ENCODE peak calls at places on chromosomes 4 and X, in six cellular contexts. C is bronchial epithelial cell, J is HCT116, Y is IMR-90, L is progenitor cell of endocrine pancreas, O is fibroblast of lung. M is an unnamed sample.
A peak's percentile ranks its signal among the peaks of the same experiment; 100 is the strongest.

GRCh38 chr4:185019451-185020292 is 1.4 kb downstream of the HELT start:
- DNase-seq in L (no peak), O (no peak), Y (no peak), J (no peak), C (no peak), M (no peak)

GRCh38 chrX:8194216-8194615 is 23.1 kb upstream of the VCX2 start:
- DNase-seq in J (no peak), O (no peak), L (no peak), Y (no peak), C (peak; percentile 28), M (no peak)

GRCh38 chr4:182918791-182919302 is 1.7 kb upstream of the DCTD start:
- DNase-seq in C (peak; percentile 40), L (no peak), Y (no peak), O (no peak), J (no peak), M (no peak)

GRCh38 chrX:85922821-85923220 is 124.5 kb downstream of the CHM start:
- DNase-seq in O (peak; percentile 88), Y (peak; percentile 91), L (no peak), C (peak; percentile 76), J (no peak), M (no peak)

GRCh38 chr4:152459326-152459725 is 76.6 kb downstream of the FBXW7 start:
- DNase-seq in O (no peak), Y (no peak), C (no peak), J (no peak), L (no peak), M (no peak)

GRCh38 chrX:18566748-18567147 is 105.2 kb downstream of the RS1 start:
- DNase-seq in L (no peak), C (no peak), J (no peak), O (no peak), Y (no peak), M (no peak)

GRCh38 chr4:24224446-24224845 is 334.6 kb upstream of the PPARGC1A start:
- DNase-seq in J (no peak), O (no peak), Y (no peak), L (no peak), C (peak; percentile 81), M (no peak)

GRCh38 chrX:103584606-103585005 is 709 bp upstream of the TCEAL4 start:
- DNase-seq in Y (no peak), J (no peak), O (peak; percentile 15), C (no peak), L (no peak), M (no peak)

GRCh38 chr4:173505924-173506779 is 23.9 kb downstream of the HAND2 start:
- DNase-seq in C (no peak), L (peak; percentile 36), J (peak; percentile 56), Y (peak; percentile 45), O (peak; percentile 67), M (peak; percentile 88)

GRCh38 chr4:165403667-165404066 is 24.9 kb downstream of the CPE start:
- DNase-seq in Y (no peak), C (no peak), O (no peak), L (no peak), J (no peak), M (no peak)

GRCh38 chr4:25654031-25654970 is 1.4 kb upstream of the SLC34A2 start:
- DNase-seq in L (no peak), J (no peak), C (no peak), O (no peak), Y (no peak), M (no peak)

GRCh38 chrX:71930298-71930697 is 19.7 kb downstream of the NHSL2 start:
- DNase-seq in J (no peak), L (no peak), C (no peak), O (no peak), Y (no peak), M (no peak)

GRCh38 chr4:53943345-53944085 is 120.9 kb downstream of the CHIC2 start:
- DNase-seq in O (peak; percentile 71), J (peak; percentile 85), C (peak; percentile 97), Y (peak; percentile 69), L (no peak), M (no peak)

GRCh38 chrX:1249101-1249887 is 19.3 kb upstream of the CSF2RA start:
- DNase-seq in J (no peak), Y (no peak), O (no peak), L (no peak), C (peak; percentile 6), M (no peak)

DNA sequence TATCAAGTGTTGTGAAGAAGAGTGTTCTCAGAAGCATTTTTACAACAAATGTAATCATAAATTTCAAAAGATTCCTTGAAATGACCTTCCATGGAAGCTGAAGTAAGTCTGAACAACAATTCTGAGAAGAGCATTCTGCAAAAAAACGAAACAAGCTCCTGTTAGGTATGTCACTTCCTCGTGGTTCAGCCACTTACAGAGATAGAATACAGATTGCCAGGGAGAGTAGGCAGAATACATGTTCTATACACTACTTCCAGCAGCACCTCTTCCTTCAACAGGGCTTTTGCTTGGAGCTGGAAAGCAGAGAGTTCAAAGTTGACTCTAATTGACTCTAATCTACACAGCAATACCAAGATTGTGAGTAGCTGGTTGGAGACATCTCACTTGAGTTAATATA is 274.5 kb downstream of the ADGRA3 start:
- DNase-seq in L (no peak), O (no peak), J (no peak), C (no peak), Y (no peak), M (no peak)
- TF ChIP-seq CTCF in L (no peak), O (no peak), J (no peak), C (no peak), Y (no peak), M (no peak)

GRCh38 chr4:40192286-40193017 is 4.4 kb upstream of the RHOH start:
- DNase-seq in C (peak; percentile 56), O (no peak), Y (no peak), L (no peak), J (no peak), M (no peak)

GRCh38 chr4:40189997-40190396 is 6.8 kb upstream of the RHOH start:
- DNase-seq in Y (peak; percentile 11), O (peak; percentile 65), J (no peak), C (no peak), L (no peak), M (no peak)

GRCh38 chr4:40193018-40193571 is 3.7 kb upstream of the RHOH start:
- DNase-seq in C (no peak), Y (no peak), O (no peak), J (no peak), L (no peak), M (no peak)

GRCh38 chr4:40190465-40190864 is 6.4 kb upstream of the RHOH start:
- DNase-seq in Y (no peak), C (no peak), L (no peak), O (no peak), J (no peak), M (no peak)

DNA sequence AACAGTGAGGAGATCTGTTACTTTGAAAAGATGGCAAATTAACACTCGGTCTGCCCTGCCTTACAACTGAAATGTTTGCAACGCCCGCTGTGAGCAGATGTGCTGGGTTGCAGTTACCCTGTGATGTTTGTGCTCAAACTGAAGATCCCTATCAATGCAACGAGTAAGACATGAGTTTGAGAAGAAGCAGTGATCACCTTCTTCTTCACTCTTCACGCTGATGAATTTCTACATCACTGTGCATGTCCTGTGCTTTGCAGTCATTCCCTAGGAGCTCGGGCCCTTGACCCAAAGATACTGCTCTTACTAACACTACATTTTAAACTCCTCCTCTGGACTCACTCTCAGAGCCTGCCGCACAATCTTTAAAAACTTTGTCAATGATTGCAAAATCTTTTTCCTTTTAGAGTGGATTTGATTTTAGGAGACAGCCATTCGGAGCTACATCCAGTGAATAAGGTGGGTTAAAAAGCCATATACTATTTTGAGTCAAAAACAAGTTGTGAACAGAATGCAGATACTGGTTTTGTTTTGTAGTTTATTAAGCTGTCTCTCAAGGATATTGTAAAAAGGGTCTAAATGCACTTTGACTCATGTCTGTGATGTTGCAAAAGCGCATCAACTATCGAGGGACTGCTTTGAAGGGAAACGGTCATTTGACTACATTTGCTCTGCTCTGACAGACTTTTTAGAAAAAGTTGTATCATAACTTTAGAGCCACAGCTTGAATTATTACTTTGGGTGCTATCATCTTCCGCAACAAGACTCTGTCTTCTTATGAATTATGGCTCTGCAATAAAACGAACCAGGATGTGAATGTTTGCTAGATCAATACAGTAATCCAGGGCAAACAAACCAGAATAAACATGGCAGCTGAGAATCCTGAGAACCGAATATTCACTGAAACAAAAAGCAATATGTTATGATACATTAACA is 5.7 kb upstream of the RHOH start:
- DNase-seq in L (no peak), O (no peak), Y (no peak), C (peak; percentile 50), J (no peak), M (no peak)
- TF ChIP-seq CTCF in L (no peak), O (no peak), Y (no peak), C (no peak), J (no peak), M (no peak)

GRCh38 chr4:86815653-86816052 is 33.5 kb downstream of the SLC10A6 start:
- DNase-seq in L (no peak), C (no peak), Y (no peak), J (no peak), O (no peak), M (no peak)

GRCh38 chr4:86822136-86822535 is 27.0 kb downstream of the SLC10A6 start:
- DNase-seq in L (no peak), O (no peak), J (no peak), Y (peak; percentile 63), C (peak; percentile 60), M (no peak)

GRCh38 chr4:86818211-86818610 is 31.0 kb downstream of the SLC10A6 start:
- DNase-seq in O (peak; percentile 53), Y (peak; percentile 58), L (no peak), J (no peak), C (no peak), M (no peak)

GRCh38 chr4:86816463-86817107 is 32.6 kb downstream of the SLC10A6 start:
- DNase-seq in C (no peak), J (no peak), L (no peak), O (peak; percentile 64), Y (peak; percentile 24), M (no peak)

GRCh38 chr4:86818845-86819244 is 30.3 kb downstream of the SLC10A6 start:
- DNase-seq in C (no peak), O (no peak), L (no peak), Y (no peak), J (no peak), M (no peak)
- TF ChIP-seq CTCF in C (no peak), O (no peak), L (peak; percentile 24), Y (no peak), J (peak; percentile 6), M (no peak)

GRCh38 chrX:48854898-48855297 is 19.5 kb upstream of the PCSK1N start:
- DNase-seq in L (no peak), J (peak; percentile 3), Y (no peak), O (no peak), C (peak; percentile 11), M (no peak)
- TF ChIP-seq CTCF in L (peak; percentile 7), J (peak; percentile 41), Y (no peak), O (peak; percentile 20), C (peak; percentile 39), M (no peak)

GRCh38 chrX:68693481-68694410 is 46.3 kb downstream of the STARD8 start:
- DNase-seq in J (no peak), O (peak; percentile 41), L (peak; percentile 51), Y (peak; percentile 50), C (no peak), M (peak; percentile 65)
- TF ChIP-seq CTCF in J (no peak), O (no peak), L (no peak), Y (no peak), C (no peak), M (no peak)